ENCODE peak calls at places on chromosomes 16 and 17, in four cellular contexts. S is H9, A is IMR-90, F is H1. Q is an unnamed sample.

GRCh38 chr16:13958438-13958837 is 38.5 kb downstream of the ERCC4 start:
- DNase-seq in A (no peak), F (no peak), S (no peak), Q (no peak)

GRCh38 chr16:85289760-85290625 is 177.7 kb upstream of the CIBAR2 start:
- DNase-seq in S (no peak), A (no peak), F (no peak), Q (no peak)

GRCh38 chr16:8849411-8850011 is 19.3 kb downstream of the CARHSP1 start:
- DNase-seq in F (no peak), A (no peak), S (no peak), Q (no peak)

GRCh38 chr16:49701867-49702494 is 153.9 kb downstream of the ZNF423 start:
- DNase-seq in F (peak), S (peak), A (no peak), Q (peak)

GRCh38 chr17:57957120-57957850 is 2.1 kb upstream of the CUEDC1 start:
- DNase-seq in S (peak), F (peak), A (no peak), Q (no peak)

GRCh38 chr16:31177136-31177535 is 2.8 kb upstream of the FUS start:
- DNase-seq in S (no peak), A (peak), F (no peak), Q (no peak)

GRCh38 chr17:72386619-72387237 is 265.9 kb downstream of the SOX9 start:
- DNase-seq in A (no peak), S (no peak), F (no peak), Q (no peak)

GRCh38 chr17:70230883-70231282 is 61.6 kb downstream of the KCNJ2 start:
- DNase-seq in A (no peak), S (no peak), F (no peak), Q (no peak)

GRCh38 chr17:77556408-77557068 is 402.0 kb upstream of the TNRC6C start:
- DNase-seq in S (no peak), A (no peak), F (no peak), Q (no peak)

GRCh38 chr17:63439682-63440081 is 6.4 kb downstream of the CYB561 start:
- DNase-seq in A (peak), S (no peak), F (no peak), Q (no peak)

GRCh38 chr17:9488556-9488955 is 87.1 kb downstream of the STX8 start:
- DNase-seq in S (no peak), F (no peak), A (peak), Q (no peak)

GRCh38 chr16:68360971-68361370 is 50.2 kb downstream of the PRMT7 start:
- DNase-seq in S (no peak), A (no peak), F (no peak), Q (no peak)

GRCh38 chr16:68361485-68361884 is 50.7 kb downstream of the PRMT7 start:
- DNase-seq in A (no peak), S (no peak), F (no peak), Q (no peak)

GRCh38 chr16:68359398-68360191 is 48.8 kb downstream of the PRMT7 start:
- DNase-seq in A (no peak), S (no peak), F (no peak), Q (no peak)

GRCh38 chr16:68358951-68359350 is 48.1 kb downstream of the PRMT7 start:
- DNase-seq in S (no peak), F (no peak), A (no peak), Q (no peak)

GRCh38 chr16:68360547-68360946 is 49.7 kb downstream of the PRMT7 start:
- DNase-seq in A (no peak), S (no peak), F (no peak), Q (no peak)
- H4K5ac ChIP-seq in A (no peak), S (no peak), F (no peak), Q (no peak)

DNA sequence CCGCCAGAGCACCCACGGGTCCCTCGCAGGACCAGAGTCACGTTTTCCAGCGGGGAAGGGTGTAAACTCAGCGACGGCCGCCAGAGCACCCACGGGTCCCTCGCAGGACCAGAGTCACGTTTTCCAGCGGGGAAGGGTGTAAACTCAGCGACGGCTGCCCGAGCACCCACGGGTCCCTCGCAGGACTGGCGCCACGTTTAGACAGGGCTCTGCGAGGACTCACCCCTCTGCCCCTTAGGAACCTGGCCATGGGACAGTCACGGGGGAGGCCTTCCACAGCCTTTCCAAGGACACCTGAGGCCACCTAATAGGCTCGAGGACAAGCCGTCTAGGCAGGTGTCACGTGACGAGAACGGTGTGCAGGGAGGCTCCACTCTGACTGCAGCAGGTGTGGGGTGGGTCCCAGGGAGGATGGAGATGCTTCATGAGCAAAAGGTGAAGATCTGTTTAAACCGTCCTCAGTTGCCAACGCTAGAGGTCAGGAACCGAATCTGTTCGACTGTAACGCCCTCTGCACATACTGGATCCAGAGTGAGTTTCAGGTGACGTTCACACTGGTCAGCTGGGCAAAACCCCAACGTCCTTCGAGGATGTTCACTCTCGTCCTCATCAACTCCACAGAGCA is 48.0 kb upstream of the METRNL start:
- DNase-seq in F (no peak), S (no peak), A (no peak), Q (no peak)
- H4K5ac ChIP-seq in F (no peak), S (no peak), A (no peak), Q (no peak)

GRCh38 chr17:8326591-8327583 is 12.8 kb upstream of the ODF4 start:
- DNase-seq in S (no peak), A (no peak), F (peak), Q (peak)

GRCh38 chr17:8337802-8338744 is 1.6 kb upstream of the ODF4 start:
- DNase-seq in S (no peak), A (peak), F (no peak), Q (peak)

GRCh38 chr17:8333281-8333680 is 6.4 kb upstream of the ODF4 start:
- DNase-seq in S (no peak), A (no peak), F (no peak), Q (no peak)

GRCh38 chr17:8332128-8332527 is 7.5 kb upstream of the ODF4 start:
- DNase-seq in A (no peak), S (no peak), F (no peak), Q (no peak)

GRCh38 chr17:8332688-8333087 is 7.0 kb upstream of the ODF4 start:
- DNase-seq in A (no peak), S (no peak), F (no peak), Q (peak)
- H4K5ac ChIP-seq in A (no peak), S (no peak), F (no peak), Q (no peak)

GRCh38 chr16:23134274-23134673 is 15.0 kb downstream of the USP31 start:
- DNase-seq in A (no peak), S (no peak), F (no peak), Q (no peak)

GRCh38 chr16:23141033-23141432 is 8.2 kb downstream of the USP31 start:
- DNase-seq in S (no peak), F (no peak), A (no peak), Q (no peak)

GRCh38 chr16:23140082-23140481 is 9.2 kb downstream of the USP31 start:
- DNase-seq in A (no peak), F (no peak), S (no peak), Q (no peak)

GRCh38 chr16:23137818-23138217 is 11.4 kb downstream of the USP31 start:
- DNase-seq in F (no peak), A (no peak), S (no peak), Q (no peak)

GRCh38 chr16:23137256-23137655 is 12.0 kb downstream of the USP31 start:
- DNase-seq in A (no peak), F (no peak), S (no peak), Q (no peak)
- H4K5ac ChIP-seq in A (no peak), F (no peak), S (no peak), Q (no peak)

GRCh38 chr16:11774065-11774626 is 22.9 kb downstream of the ZC3H7A start:
- DNase-seq in A (no peak), S (no peak), F (no peak), Q (no peak)
- H4K5ac ChIP-seq in A (no peak), S (no peak), F (no peak), Q (no peak)

DNA sequence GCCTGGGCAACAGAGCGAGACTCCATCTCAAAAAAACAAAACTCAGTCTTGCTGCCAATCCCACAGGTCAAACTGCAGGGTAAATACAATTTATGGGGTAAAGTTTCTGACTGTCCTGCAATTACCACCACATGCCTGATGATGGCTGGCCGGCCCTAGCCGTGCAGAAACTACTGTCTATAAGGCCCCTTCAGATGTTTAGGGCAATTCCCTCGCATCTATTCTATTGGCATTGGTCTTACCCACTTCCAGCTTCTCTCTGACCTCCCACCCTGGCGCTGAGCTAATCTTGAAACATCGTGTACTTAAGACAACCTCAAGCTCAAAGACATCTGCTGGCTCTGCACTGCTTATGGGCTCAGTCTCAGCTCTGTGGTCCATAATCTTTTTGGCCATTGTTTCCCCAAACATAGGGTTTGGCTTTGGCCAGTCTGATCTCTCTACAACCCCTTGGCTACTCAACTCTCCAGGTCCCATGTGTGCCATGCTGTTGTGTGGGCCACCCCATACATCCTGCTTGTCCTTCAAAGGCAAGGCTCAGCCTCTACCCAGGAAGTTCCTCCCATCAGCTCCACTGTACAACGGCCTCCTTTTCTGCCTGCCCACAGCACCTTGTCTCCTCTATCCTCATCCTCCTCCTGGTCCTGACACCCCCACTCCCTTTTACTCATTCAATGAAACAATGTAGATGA is 16.6 kb downstream of the MAP3K14 start:
- DNase-seq in A (no peak), F (no peak), S (no peak), Q (no peak)
- H4K5ac ChIP-seq in A (no peak), F (no peak), S (no peak), Q (no peak)

GRCh38 chr17:44442806-44443205 is 53.4 kb upstream of the ITGA2B start:
- DNase-seq in S (no peak), F (no peak), A (no peak), Q (no peak)
- H4K5ac ChIP-seq in S (no peak), F (no peak), A (no peak), Q (no peak)

DNA sequence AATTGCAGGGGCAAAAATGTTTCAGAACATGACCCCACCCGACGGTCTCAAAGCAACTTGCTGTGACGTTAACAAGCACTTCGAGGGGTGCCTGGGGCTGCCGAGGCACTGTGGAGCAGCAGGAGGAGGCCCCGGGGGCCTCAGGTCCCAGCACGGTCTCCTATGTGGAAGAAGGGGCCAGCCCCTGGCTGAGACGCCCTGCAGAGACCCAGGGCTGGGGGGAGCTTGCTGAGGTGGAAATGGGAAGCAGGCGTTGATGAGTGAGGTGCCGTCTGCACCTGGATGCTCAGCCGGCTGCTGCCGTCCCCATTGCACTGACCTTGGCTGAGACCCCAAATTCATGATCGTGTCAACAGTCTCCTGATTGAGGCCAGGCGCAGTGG is 46.5 kb downstream of the NT5M start:
- DNase-seq in F (no peak), A (no peak), S (peak), Q (no peak)
- H4K5ac ChIP-seq in F (no peak), A (no peak), S (no peak), Q (no peak)